ENCODE peak calls at places on chromosomes 2 and 18, in eight cellular contexts. Y, K, X, B, P, A, R and H are unnamed samples.

GRCh38 chr2:42098571-42099430 is 51.0 kb downstream of the PKDCC start:
- DNase-seq in Y (peak; percentile 34), K (no peak), X (no peak), B (no peak), P (no peak), A (no peak), R (no peak), H (no peak)

GRCh38 chr2:20219763-20220380 is 5.1 kb downstream of the SDC1 start:
- DNase-seq in Y (no peak), K (no peak), X (no peak), B (no peak), P (no peak), A (peak; percentile 1), R (no peak), H (no peak)

GRCh38 chr2:204026294-204026693 is 89.7 kb downstream of the ICOS start:
- DNase-seq in Y (no peak), K (no peak), X (no peak), B (no peak), P (no peak), A (no peak), R (no peak), H (no peak)

GRCh38 chr2:54403512-54404238 is 52.5 kb upstream of the SPTBN1 start:
- DNase-seq in Y (no peak), K (no peak), X (no peak), B (no peak), P (no peak), A (no peak), R (no peak), H (no peak)

GRCh38 chr2:173720310-173720709 is 244.9 kb downstream of the SP3 start:
- DNase-seq in Y (no peak), K (no peak), X (no peak), B (no peak), P (no peak), A (peak; percentile 48), R (no peak), H (no peak)

GRCh38 chr2:12817870-12818269 is 101.1 kb downstream of the TRIB2 start:
- DNase-seq in Y (no peak), K (no peak), X (no peak), B (no peak), P (no peak), A (no peak), R (no peak), H (no peak)

GRCh38 chr2:236572482-236572881 is 2.9 kb downstream of the ACKR3 start:
- DNase-seq in Y (no peak), K (no peak), X (no peak), B (no peak), P (no peak), A (no peak), R (no peak), H (no peak)

GRCh38 chr2:65334714-65335113 is 97.7 kb downstream of the SPRED2 start:
- DNase-seq in Y (no peak), K (no peak), X (no peak), B (no peak), P (no peak), A (no peak), R (no peak), H (no peak)

GRCh38 chr2:232937278-232937906 is 67.3 kb downstream of the SNORC start:
- DNase-seq in Y (no peak), K (no peak), X (no peak), B (no peak), P (no peak), A (peak; percentile 78), R (no peak), H (no peak)

GRCh38 chr2:37350917-37351316 is 6.5 kb downstream of the QPCT start:
- DNase-seq in Y (no peak), K (no peak), X (no peak), B (no peak), P (no peak), A (peak; percentile 30), R (no peak), H (no peak)

GRCh38 chr2:6986251-6986893 is 69.2 kb downstream of the RNF144A start:
- DNase-seq in Y (no peak), K (no peak), X (no peak), B (no peak), P (no peak), A (no peak), R (no peak), H (no peak)

GRCh38 chr18:23967321-23968089 is 47.0 kb upstream of the TTC39C start:
- DNase-seq in Y (no peak), K (no peak), X (no peak), B (no peak), P (no peak), A (no peak), R (no peak), H (no peak)

GRCh38 chr2:103161456-103162289 is 399.8 kb downstream of the TMEM182 start:
- DNase-seq in Y (no peak), K (peak; percentile 24), X (no peak), B (no peak), P (no peak), A (peak; percentile 69), R (peak; percentile 14), H (no peak)

GRCh38 chr2:47592381-47592780 is 189.4 kb downstream of the MSH2 start:
- DNase-seq in Y (no peak), K (no peak), X (no peak), B (no peak), P (no peak), A (no peak), R (no peak), H (no peak)

GRCh38 chr18:39162013-39162412 is 1596.4 kb upstream of the CELF4 start:
- DNase-seq in Y (no peak), K (no peak), X (no peak), B (no peak), P (no peak), A (no peak), R (no peak), H (no peak)

GRCh38 chr2:237178396-237178795 is 92.7 kb downstream of the COPS8 start:
- DNase-seq in Y (no peak), K (no peak), X (no peak), B (no peak), P (no peak), A (peak; percentile 78), R (no peak), H (no peak)

GRCh38 chr2:203722411-203722810 is 16.0 kb downstream of the CD28 start:
- DNase-seq in Y (no peak), K (no peak), X (no peak), B (no peak), P (no peak), A (peak; percentile 13), R (peak; percentile 25), H (no peak)

GRCh38 chr2:241991236-241991635 is 121.7 kb downstream of the RTP5 start:
- DNase-seq in Y (no peak), K (no peak), X (no peak), B (no peak), P (no peak), A (no peak), R (no peak), H (no peak)

GRCh38 chr2:176385219-176385618 is 116.0 kb downstream of the MTX2 start:
- DNase-seq in Y (no peak), K (no peak), X (no peak), B (no peak), P (no peak), A (no peak), R (no peak), H (no peak)

GRCh38 chr2:15302154-15302553 is 259.0 kb downstream of the NBAS start:
- DNase-seq in Y (no peak), K (no peak), X (no peak), B (no peak), P (no peak), A (no peak), R (no peak), H (no peak)